ENCODE peak calls at places on chromosomes 16 and 17, in five cellular contexts. H is adrenal gland, M is A673, F is choroid plexus epithelial cell, S is body of pancreas. P is an unnamed sample.

GRCh38 chr17:39197380-39198185 is at the start of gene CACNB1:
- DNase-seq in H (peak), M (peak), F (peak), S (peak), P (no peak)

GRCh38 chr16:19127205-19127604 is 13.4 kb downstream of the ITPRIPL2 start:
- DNase-seq in H (no peak), M (no peak), F (no peak), S (no peak), P (no peak)

GRCh38 chr16:15548482-15548891 is 94.5 kb downstream of the MARF1 start:
- DNase-seq in H (no peak), M (peak), F (peak), S (no peak), P (no peak)

GRCh38 chr17:30228011-30228410 is 7.5 kb downstream of the SLC6A4 start:
- DNase-seq in H (no peak), M (no peak), F (no peak), S (no peak), P (no peak)

GRCh38 chr17:39894681-39895376 is 23.6 kb downstream of the GSDMB start:
- DNase-seq in H (no peak), M (no peak), F (no peak), S (no peak), P (no peak)

GRCh38 chr17:32253117-32253611 is 12.5 kb upstream of the RHBDL3 start:
- DNase-seq in H (peak), M (peak), F (peak), S (peak), P (no peak)

GRCh38 chr16:69567031-69567680 is 1.4 kb downstream of the NFAT5 start:
- DNase-seq in H (no peak), M (peak), F (peak), S (peak), P (no peak)

GRCh38 chr16:1632638-1632970 is 20.4 kb downstream of the CRAMP1 start:
- DNase-seq in H (no peak), M (no peak), F (no peak), S (no peak), P (no peak)

GRCh38 chr17:7351665-7352558 is at the start of gene KCTD11:
- DNase-seq in H (peak), M (peak), F (peak), S (peak), P (peak)

GRCh38 chr17:48642843-48643696 is 16.9 kb upstream of the HOXB9 start:
- DNase-seq in H (no peak), M (no peak), F (no peak), S (no peak), P (no peak)

GRCh38 chr17:3886776-3887175 is 6.1 kb downstream of the CAMKK1 start:
- DNase-seq in H (peak), M (no peak), F (peak), S (no peak), P (no peak)

GRCh38 chr17:35889818-35890773 is 9.9 kb upstream of the CCL5 start:
- DNase-seq in H (peak), M (peak), F (peak), S (no peak), P (peak)

GRCh38 chr17:6303664-6304063 is 131.3 kb downstream of the AIPL1 start:
- DNase-seq in H (no peak), M (peak), F (peak), S (no peak), P (no peak)

GRCh38 chr16:10578474-10579316 is 1.7 kb downstream of the EMP2 start:
- DNase-seq in H (no peak), M (no peak), F (no peak), S (peak), P (no peak)

GRCh38 chr17:73432624-73433190 is 120.9 kb upstream of the CDC42EP4 start:
- DNase-seq in H (no peak), M (no peak), F (no peak), S (no peak), P (no peak)

GRCh38 chr17:56599093-56599492 is 5.6 kb downstream of the NOG start:
- DNase-seq in H (no peak), M (no peak), F (no peak), S (no peak), P (no peak)

GRCh38 chr16:82993874-82994375 is 367.2 kb downstream of the CDH13 start:
- DNase-seq in H (no peak), M (no peak), F (no peak), S (no peak), P (no peak)

GRCh38 chr16:15643453-15644305 is 725 bp upstream of the MARF1 start:
- DNase-seq in H (peak), M (peak), F (peak), S (peak), P (no peak)

GRCh38 chr16:4373356-4373908 is 1.8 kb downstream of the VASN start:
- DNase-seq in H (no peak), M (no peak), F (no peak), S (no peak), P (no peak)

GRCh38 chr16:86519649-86520316 is 9.5 kb downstream of the FOXF1 start:
- DNase-seq in H (peak), M (peak), F (peak), S (peak), P (no peak)

GRCh38 chr16:10949424-10949970 is 5.1 kb downstream of the CLEC16A start:
- DNase-seq in H (peak), M (peak), F (peak), S (peak), P (no peak)

GRCh38 chr17:8872036-8872704 is 4.7 kb upstream of the PIK3R6 start:
- DNase-seq in H (no peak), M (no peak), F (no peak), S (no peak), P (no peak)

GRCh38 chr17:19648475-19649406 is at the start of gene ALDH3A2:
- DNase-seq in H (peak), M (peak), F (peak), S (peak), P (peak)
- TF ChIP-seq CTCF in H (peak), M (peak), F (peak), S (no peak), P (peak)

GRCh38 chr17:78020717-78021108 is 62.2 kb downstream of the TNRC6C start:
- DNase-seq in H (no peak), M (no peak), F (no peak), S (no peak), P (no peak)

GRCh38 chr17:78022425-78022824 is 63.9 kb downstream of the TNRC6C start:
- DNase-seq in H (no peak), M (no peak), F (no peak), S (no peak), P (no peak)

GRCh38 chr17:78026381-78026780 is 67.9 kb downstream of the TNRC6C start:
- DNase-seq in H (no peak), M (no peak), F (peak), S (no peak), P (no peak)

GRCh38 chr17:78019976-78020716 is 61.6 kb downstream of the TNRC6C start:
- DNase-seq in H (no peak), M (no peak), F (no peak), S (no peak), P (no peak)

DNA sequence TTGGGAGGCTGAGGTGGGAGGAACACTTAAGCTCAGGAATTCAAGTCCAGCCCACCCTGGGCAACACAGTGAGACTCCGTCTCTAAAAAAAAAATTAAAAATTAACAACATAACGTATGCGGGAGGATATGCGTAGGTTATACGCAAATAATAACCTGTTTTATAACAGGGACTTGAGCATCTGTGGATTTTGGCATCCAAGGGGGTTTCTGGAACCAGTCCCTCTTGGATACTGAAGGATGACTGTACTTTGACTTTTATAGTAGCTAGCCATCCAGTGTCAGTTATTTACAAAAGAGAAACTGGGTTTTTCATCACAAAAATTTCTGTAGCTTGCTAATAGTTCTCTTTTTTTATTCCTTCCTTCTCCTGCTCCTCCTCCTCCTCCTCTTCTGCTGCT is 64.5 kb downstream of the TNRC6C start:
- DNase-seq in H (no peak), M (no peak), F (no peak), S (no peak), P (no peak)
- H3K4me3 ChIP-seq in H (no peak), M (no peak), F (no peak), S (no peak), P (no peak)

GRCh38 chr17:28896884-28897768 is at the start of gene FLOT2:
- DNase-seq in H (peak), M (peak), F (peak), S (peak), P (no peak)
- TF ChIP-seq CTCF in H (peak), M (peak), F (peak), S (no peak), P (peak)

DNA sequence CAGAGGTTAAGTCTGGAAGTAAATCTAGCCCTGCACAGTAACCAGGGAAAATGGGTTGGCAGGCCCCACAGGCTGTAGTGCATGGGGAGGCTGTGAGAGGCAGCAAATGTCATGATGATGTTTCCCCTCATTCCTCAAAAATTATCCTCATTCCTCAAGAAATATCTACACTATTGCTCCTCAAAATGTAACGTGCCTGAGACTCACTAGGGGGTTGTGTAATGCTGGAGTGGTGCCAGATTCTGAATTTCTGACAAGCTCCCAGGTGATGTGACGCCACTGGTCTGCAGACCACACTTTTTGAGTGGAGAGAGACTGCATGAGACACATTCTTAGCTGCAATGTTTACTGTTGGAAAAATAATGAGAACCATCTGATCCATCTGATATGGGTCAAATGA is 1.2 kb upstream of the MPP3 start:
- DNase-seq in H (no peak), M (no peak), F (peak), S (peak), P (peak)
- H3K4me3 ChIP-seq in H (no peak), M (no peak), F (no peak), S (no peak), P (no peak)

GRCh38 chr17:46191332-46192210 is 1.7 kb downstream of the KANSL1 start:
- DNase-seq in H (no peak), M (peak), F (peak), S (no peak), P (no peak)
- TF ChIP-seq CTCF in H (no peak), M (no peak), F (no peak), S (no peak), P (no peak)

GRCh38 chr17:16973760-16974540 is 2.0 kb upstream of the TNFRSF13B start:
- DNase-seq in H (no peak), M (no peak), F (no peak), S (no peak), P (no peak)
- H3K4me3 ChIP-seq in H (no peak), M (no peak), F (no peak), S (no peak), P (no peak)

GRCh38 chr17:1767358-1767757 is 5.5 kb downstream of the SERPINF1 start:
- DNase-seq in H (no peak), M (no peak), F (no peak), S (no peak), P (no peak)
- TF ChIP-seq CTCF in H (no peak), M (peak), F (peak), S (no peak), P (no peak)

P was measured in AG04449.